ENCODE peak calls at places on chromosome 16, in eight cellular contexts. J, I, A, C, D, K, T and G are unnamed samples.

GRCh38 chr16:11372073-11372923 is 27.0 kb downstream of the RMI2 start:
- DNase-seq in J (no peak), I (no peak), A (no peak), C (no peak), D (no peak), K (peak), T (no peak), G (no peak)

GRCh38 chr16:11497329-11497805 is 89.4 kb downstream of the LITAF start:
- DNase-seq in J (no peak), I (no peak), A (peak), C (peak), D (peak), K (peak), T (no peak), G (peak)

GRCh38 chr16:24670623-24671454 is 58.6 kb upstream of the TNRC6A start:
- DNase-seq in J (peak), I (no peak), A (no peak), C (no peak), D (peak), K (peak), T (no peak), G (peak)

GRCh38 chr16:23255000-23255399 is 47.1 kb upstream of the SCNN1B start:
- DNase-seq in J (no peak), I (no peak), A (no peak), C (no peak), D (no peak), K (no peak), T (no peak), G (no peak)

GRCh38 chr16:68740628-68741346 is 3.7 kb downstream of the CDH1 start:
- DNase-seq in J (peak), I (no peak), A (no peak), C (no peak), D (no peak), K (peak), T (no peak), G (no peak)

GRCh38 chr16:70685938-70686375 is at the start of gene MTSS2:
- DNase-seq in J (no peak), I (peak), A (peak), C (peak), D (peak), K (peak), T (no peak), G (peak)

GRCh38 chr16:89343501-89344291 is 126.2 kb downstream of the ZNF778 start:
- DNase-seq in J (no peak), I (no peak), A (no peak), C (no peak), D (no peak), K (peak), T (no peak), G (no peak)

GRCh38 chr16:27633721-27634120 is 83.8 kb downstream of the KATNIP start:
- DNase-seq in J (no peak), I (no peak), A (no peak), C (no peak), D (no peak), K (no peak), T (no peak), G (no peak)

GRCh38 chr16:85162478-85163277 is 50.4 kb upstream of the CIBAR2 start:
- DNase-seq in J (no peak), I (no peak), A (no peak), C (no peak), D (peak), K (peak), T (no peak), G (peak)

GRCh38 chr16:27251561-27252205 is 16.9 kb downstream of the NSMCE1 start:
- DNase-seq in J (no peak), I (no peak), A (no peak), C (no peak), D (no peak), K (no peak), T (no peak), G (no peak)

GRCh38 chr16:87495578-87495977 is 2.8 kb upstream of the ZCCHC14 start:
- DNase-seq in J (no peak), I (no peak), A (no peak), C (no peak), D (no peak), K (no peak), T (no peak), G (no peak)

GRCh38 chr16:19696312-19696711 is 21.7 kb downstream of the KNOP1 start:
- DNase-seq in J (no peak), I (peak), A (peak), C (peak), D (peak), K (peak), T (no peak), G (peak)

GRCh38 chr16:6189216-6189615 is 1091.6 kb upstream of the EEF2KMT start:
- DNase-seq in J (no peak), I (no peak), A (no peak), C (no peak), D (no peak), K (no peak), T (no peak), G (no peak)

GRCh38 chr16:87264634-87265033 is 52.6 kb downstream of the C16orf95 start:
- DNase-seq in J (no peak), I (no peak), A (no peak), C (peak), D (peak), K (no peak), T (no peak), G (no peak)

GRCh38 chr16:77399066-77399465 is 35.8 kb downstream of the ADAMTS18 start:
- DNase-seq in J (no peak), I (no peak), A (no peak), C (no peak), D (no peak), K (no peak), T (no peak), G (no peak)

GRCh38 chr16:27326738-27327585 is 13.2 kb downstream of the IL4R start:
- DNase-seq in J (peak), I (peak), A (peak), C (peak), D (no peak), K (peak), T (no peak), G (peak)